ENCODE peak calls at places on chromosomes 13 and 19, in six cellular contexts. One of them, this sample, is unnamed.

GRCh38 chr19:48154003-48154402 is 16.1 kb downstream of the LIG1 start:
- DNase-seq in H54: no peak
- DNase-seq in neural progenitor cell: no peak
- DNase-seq in NCI-H2029: no peak
- DNase-seq in activated naive CD4-positive, alpha-beta T cell treated with Interleukin-2 at 50 U/mL for 16 hours: no peak
- DNase-seq in ELR: no peak
- DNase-seq in this sample: no peak

GRCh38 chr13:24038846-24039330 is 121.6 kb upstream of the SPATA13 start:
- DNase-seq in H54: no peak
- DNase-seq in neural progenitor cell: no peak
- DNase-seq in NCI-H2029: no peak
- DNase-seq in activated naive CD4-positive, alpha-beta T cell treated with Interleukin-2 at 50 U/mL for 16 hours: no peak
- DNase-seq in ELR: peak; percentile 37
- DNase-seq in this sample: no peak

GRCh38 chr13:99656092-99656745 is 154.9 kb downstream of the TM9SF2 start:
- DNase-seq in H54: peak; percentile 77
- DNase-seq in neural progenitor cell: peak; percentile 89
- DNase-seq in NCI-H2029: peak; percentile 8
- DNase-seq in activated naive CD4-positive, alpha-beta T cell treated with Interleukin-2 at 50 U/mL for 16 hours: peak; percentile 84
- DNase-seq in ELR: peak; percentile 77
- DNase-seq in this sample: peak; percentile 95

GRCh38 chr13:59901191-59901590 is 262.5 kb downstream of the DIAPH3 start:
- DNase-seq in H54: no peak
- DNase-seq in neural progenitor cell: no peak
- DNase-seq in NCI-H2029: no peak
- DNase-seq in activated naive CD4-positive, alpha-beta T cell treated with Interleukin-2 at 50 U/mL for 16 hours: no peak
- DNase-seq in ELR: no peak
- DNase-seq in this sample: no peak

GRCh38 chr19:37309834-37310575 is 60.9 kb upstream of the ZNF527 start:
- DNase-seq in H54: no peak
- DNase-seq in neural progenitor cell: no peak
- DNase-seq in NCI-H2029: no peak
- DNase-seq in activated naive CD4-positive, alpha-beta T cell treated with Interleukin-2 at 50 U/mL for 16 hours: peak; percentile 11
- DNase-seq in ELR: peak; percentile 10
- DNase-seq in this sample: no peak

GRCh38 chr13:48818495-48818961 is 157.2 kb upstream of the FNDC3A start:
- DNase-seq in H54: peak; percentile 15
- DNase-seq in neural progenitor cell: no peak
- DNase-seq in NCI-H2029: no peak
- DNase-seq in activated naive CD4-positive, alpha-beta T cell treated with Interleukin-2 at 50 U/mL for 16 hours: no peak
- DNase-seq in ELR: peak; percentile 93
- DNase-seq in this sample: no peak

GRCh38 chr13:114022309-114022669 is 48.4 kb upstream of the C13orf46 start:
- DNase-seq in H54: no peak
- DNase-seq in neural progenitor cell: no peak
- DNase-seq in NCI-H2029: no peak
- DNase-seq in activated naive CD4-positive, alpha-beta T cell treated with Interleukin-2 at 50 U/mL for 16 hours: no peak
- DNase-seq in ELR: no peak
- DNase-seq in this sample: no peak

GRCh38 chr13:41004875-41005693 is 14.0 kb downstream of the ELF1 start:
- DNase-seq in H54: no peak
- DNase-seq in neural progenitor cell: no peak
- DNase-seq in NCI-H2029: no peak
- DNase-seq in activated naive CD4-positive, alpha-beta T cell treated with Interleukin-2 at 50 U/mL for 16 hours: no peak
- DNase-seq in ELR: peak; percentile 32
- DNase-seq in this sample: no peak

GRCh38 chr13:111115841-111116500 is 861 bp downstream of the ARHGEF7 start:
- DNase-seq in H54: no peak
- DNase-seq in neural progenitor cell: peak; percentile 75
- DNase-seq in NCI-H2029: no peak
- DNase-seq in activated naive CD4-positive, alpha-beta T cell treated with Interleukin-2 at 50 U/mL for 16 hours: no peak
- DNase-seq in ELR: peak; percentile 56
- DNase-seq in this sample: no peak